ENCODE peak calls at places on chromosomes 2 and 18, in eight cellular contexts. B is H9; Y is CD8-positive, alpha-beta T cell; H is cardiac muscle cell; U is GM23338; T is tibial nerve; N is body of pancreas; Q is fibroblast of lung. C is an unnamed sample.

GRCh38 chr2:12071343-12071742 is 324.9 kb downstream of the LPIN1 start:
- DNase-seq in H (no peak), Y (no peak), T (no peak), N (no peak), U (no peak), Q (no peak), B (no peak), C (no peak)

GRCh38 chr2:19122220-19122619 is 236.2 kb downstream of the OSR1 start:
- DNase-seq in H (no peak), N (no peak), U (no peak), T (no peak), B (no peak), Y (no peak), Q (no peak), C (no peak)

GRCh38 chr2:2688231-2688630 is 357.2 kb upstream of the MYT1L start:
- DNase-seq in H (no peak), B (no peak), U (no peak), N (no peak), Y (no peak), Q (no peak), T (no peak), C (no peak)

GRCh38 chr2:13193900-13194299 is 477.2 kb downstream of the TRIB2 start:
- DNase-seq in T (no peak), Y (no peak), B (no peak), Q (peak; percentile 29), H (peak; percentile 24), N (no peak), U (peak; percentile 74), C (no peak)

GRCh38 chr2:137208361-137208973 is 443.1 kb downstream of the THSD7B start:
- DNase-seq in U (no peak), N (no peak), T (no peak), Y (no peak), Q (peak; percentile 71), B (no peak), H (no peak), C (no peak)

GRCh38 chr2:215320102-215320501 is 8.2 kb downstream of the ATIC start:
- DNase-seq in T (no peak), B (no peak), U (no peak), H (no peak), Q (no peak), Y (no peak), N (no peak), C (no peak)

GRCh38 chr2:178229927-178230326 is 35.6 kb downstream of the OSBPL6 start:
- DNase-seq in Q (no peak), T (no peak), Y (no peak), H (no peak), U (no peak), N (no peak), B (no peak), C (no peak)

GRCh38 chr2:148675708-148676107 is 31.2 kb downstream of the EPC2 start:
- DNase-seq in H (no peak), N (no peak), Q (peak; percentile 47), T (no peak), Y (no peak), B (no peak), U (no peak), C (no peak)

GRCh38 chr2:12950957-12951656 is 234.4 kb downstream of the TRIB2 start:
- DNase-seq in B (no peak), T (no peak), Y (no peak), H (no peak), U (peak; percentile 54), N (no peak), Q (peak; percentile 80), C (no peak)

GRCh38 chr2:20584637-20585321 is 66.1 kb downstream of the HS1BP3 start:
- DNase-seq in T (no peak), Y (no peak), B (peak; percentile 85), Q (peak; percentile 99), H (peak; percentile 84), U (peak; percentile 94), N (peak; percentile 53), C (peak; percentile 31)

GRCh38 chr18:3455090-3455640 is 5.2 kb downstream of the TGIF1 start:
- DNase-seq in U (peak; percentile 64), N (no peak), B (no peak), H (no peak), Y (no peak), T (no peak), Q (no peak), C (no peak)

GRCh38 chr18:65093341-65093740 is 657.5 kb upstream of the CDH7 start:
- DNase-seq in N (no peak), T (no peak), Q (no peak), U (no peak), B (no peak), Y (no peak), H (no peak), C (no peak)

GRCh38 chr2:120885311-120885710 is 149.6 kb downstream of the GLI2 start:
- DNase-seq in N (no peak), Q (no peak), H (no peak), T (no peak), B (no peak), U (no peak), Y (no peak), C (peak; percentile 63)

GRCh38 chr2:167454036-167454435 is 565.8 kb downstream of the XIRP2 start:
- DNase-seq in U (no peak), N (no peak), Q (no peak), H (no peak), Y (no peak), B (no peak), T (no peak), C (no peak)

GRCh38 chr2:242044206-242044590 is 174.7 kb downstream of the RTP5 start:
- DNase-seq in Y (no peak), U (no peak), Q (no peak), B (peak; percentile 19), H (no peak), N (no peak), T (no peak), C (no peak)

GRCh38 chr2:203583696-203584095 is 48.6 kb upstream of the RAPH1 start:
- DNase-seq in N (no peak), Y (no peak), H (peak; percentile 7), Q (peak; percentile 95), B (no peak), T (no peak), U (no peak), C (no peak)

GRCh38 chr2:169184074-169184473 is 114.7 kb downstream of the DHRS9 start:
- DNase-seq in H (no peak), B (no peak), U (no peak), T (no peak), N (no peak), Y (no peak), Q (peak; percentile 56), C (no peak)

GRCh38 chr2:45009303-45009927 is at the start of gene SIX2:
- DNase-seq in N (peak; percentile 96), H (peak; percentile 99), T (peak; percentile 85), Y (no peak), B (peak; percentile 98), Q (peak; percentile 91), U (peak; percentile 98), C (peak; percentile 97)

GRCh38 chr2:44651974-44652373 is 289.5 kb upstream of the SIX3 start:
- DNase-seq in H (no peak), U (no peak), B (no peak), Y (no peak), Q (no peak), T (no peak), N (no peak), C (no peak)

GRCh38 chr2:74571058-74571457 is 16.5 kb downstream of the DOK1 start:
- DNase-seq in Q (no peak), H (no peak), U (no peak), T (no peak), B (no peak), Y (no peak), N (no peak), C (no peak)

GRCh38 chr2:86488561-86489250 is 47.5 kb downstream of the KDM3A start:
- DNase-seq in N (no peak), Y (no peak), U (no peak), T (no peak), Q (no peak), B (no peak), H (no peak), C (no peak)

DNA sequence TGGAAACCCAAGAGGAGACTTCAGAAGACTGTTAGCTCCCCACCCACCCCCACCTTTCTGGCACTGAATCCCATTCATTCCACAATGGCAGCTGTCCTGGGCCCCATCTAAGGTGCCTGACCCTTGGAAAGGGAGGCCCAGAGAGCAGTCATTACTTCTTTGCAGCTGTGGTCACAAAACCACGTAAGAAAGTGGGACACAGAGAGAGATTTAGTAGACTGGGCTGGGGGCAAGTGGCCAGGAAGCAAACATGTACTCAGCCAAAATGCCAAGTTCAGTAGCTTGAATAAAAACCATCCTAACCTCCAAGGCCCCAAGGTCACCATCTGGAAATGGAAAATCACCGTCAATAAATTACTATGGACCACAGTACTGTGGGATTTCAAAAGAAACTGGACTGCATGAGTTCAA is 381.4 kb downstream of the TNS1 start:
- DNase-seq in Q (peak; percentile 52), T (no peak), Y (no peak), N (no peak), H (no peak), B (no peak), U (no peak), C (no peak)
- H3K4me1 ChIP-seq in Q (peaks cover 9% of the 10 kb centered on the region), T (peaks cover 15% of the 10 kb centered on the region), Y (no peaks in the 10 kb centered on the region), N (no peaks in the 10 kb centered on the region), H (peaks cover 33% of the 10 kb centered on the region), B (no peaks in the 10 kb centered on the region), U (peaks cover 9% of the 10 kb centered on the region), C (peaks cover 14% of the 10 kb centered on the region)

GRCh38 chr18:70260683-70261082 is 28.2 kb upstream of the SOCS6 start:
- DNase-seq in U (no peak), Y (no peak), Q (no peak), N (no peak), T (no peak), H (no peak), B (no peak), C (no peak)
- H3K27me3 ChIP-seq in U (no peaks in the 10 kb centered on the region), Y (no peaks in the 10 kb centered on the region), Q (no peaks in the 10 kb centered on the region), N (no peaks in the 10 kb centered on the region), T (no peaks in the 10 kb centered on the region), H (no peaks in the 10 kb centered on the region), B (no peaks in the 10 kb centered on the region), C (no peaks in the 10 kb centered on the region)

DNA sequence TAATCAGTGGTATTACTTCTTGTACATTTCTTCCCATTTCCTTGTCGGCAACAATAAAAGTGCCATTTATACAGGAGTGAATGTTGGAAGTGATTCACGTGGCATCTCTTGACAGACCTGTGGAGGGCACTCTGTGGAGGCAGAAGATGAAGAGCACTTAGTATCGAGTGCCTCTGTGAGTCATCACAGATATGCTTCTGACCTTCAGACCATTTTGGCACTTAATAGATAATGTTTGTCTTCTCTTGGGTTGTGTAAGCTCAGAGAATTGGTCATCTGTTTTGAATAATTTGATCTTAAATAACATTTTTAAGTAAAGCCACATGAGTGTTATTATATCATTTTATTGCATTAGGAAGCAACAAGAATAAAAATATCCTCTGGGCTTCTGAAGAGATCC is 305.5 kb downstream of the PTPRM start:
- DNase-seq in H (peak; percentile 48), B (no peak), N (no peak), Y (no peak), Q (peak; percentile 41), T (no peak), U (no peak), C (no peak)
- H3K4me1 ChIP-seq in H (peaks cover 35% of the 10 kb centered on the region), B (no peaks in the 10 kb centered on the region), N (peaks cover 13% of the 10 kb centered on the region), Y (no peaks in the 10 kb centered on the region), Q (no peaks in the 10 kb centered on the region), T (no peaks in the 10 kb centered on the region), U (no peaks in the 10 kb centered on the region), C (peaks cover 4% of the 10 kb centered on the region)

DNA sequence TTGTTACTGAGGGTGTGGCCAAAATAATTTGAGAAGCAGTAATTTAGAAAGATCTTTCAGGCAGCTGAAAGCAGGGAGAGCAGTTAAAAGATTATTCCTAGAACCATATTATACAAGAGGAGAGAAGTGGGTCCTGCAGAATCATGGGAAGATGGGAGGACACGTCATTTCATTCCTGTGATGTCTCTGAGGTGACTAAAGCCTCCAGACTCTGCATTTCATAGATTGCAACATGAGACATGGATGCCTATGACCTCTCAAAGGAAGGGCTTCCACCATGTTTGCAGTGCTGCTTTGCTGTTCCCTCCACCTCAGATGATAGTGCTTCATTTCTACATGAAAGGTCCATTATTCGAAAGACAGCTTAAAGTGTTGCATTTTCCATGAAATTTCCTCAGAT is 788.4 kb downstream of the TSN start:
- DNase-seq in N (no peak), B (no peak), T (no peak), Q (peak; percentile 9), H (no peak), Y (no peak), U (no peak), C (no peak)
- H3K27me3 ChIP-seq in N (no peaks in the 10 kb centered on the region), B (no peaks in the 10 kb centered on the region), T (no peaks in the 10 kb centered on the region), Q (no peaks in the 10 kb centered on the region), H (no peaks in the 10 kb centered on the region), Y (no peaks in the 10 kb centered on the region), U (no peaks in the 10 kb centered on the region), C (no peaks in the 10 kb centered on the region)